ENCODE peak calls at places on chromosomes 2 and 18, in four cellular contexts. One of them, this sample, is unnamed.

GRCh38 chr2:153230977-153231376 is 247.6 kb downstream of the RPRM start:
- DNase-seq in left lung: no peak
- DNase-seq in choroid plexus epithelial cell: no peak
- DNase-seq in retinal pigment epithelial cell: no peak
- DNase-seq in this sample: no peak

GRCh38 chr2:85997016-85997970 is 108.4 kb downstream of the POLR1A start:
- DNase-seq in left lung: no peak
- DNase-seq in choroid plexus epithelial cell: peak; percentile 24
- DNase-seq in retinal pigment epithelial cell: no peak
- DNase-seq in this sample: no peak

GRCh38 chr2:30421551-30422436 is 25.3 kb upstream of the LCLAT1 start:
- DNase-seq in left lung: no peak
- DNase-seq in choroid plexus epithelial cell: peak; percentile 88
- DNase-seq in retinal pigment epithelial cell: no peak
- DNase-seq in this sample: no peak

GRCh38 chr2:211132586-211132985 is 576.2 kb downstream of the CPS1 start:
- DNase-seq in left lung: no peak
- DNase-seq in choroid plexus epithelial cell: peak; percentile 71
- DNase-seq in retinal pigment epithelial cell: no peak
- DNase-seq in this sample: no peak

GRCh38 chr2:201966691-201967388 is 66.8 kb upstream of the FZD7 start:
- DNase-seq in left lung: no peak
- DNase-seq in choroid plexus epithelial cell: no peak
- DNase-seq in retinal pigment epithelial cell: no peak
- DNase-seq in this sample: no peak

GRCh38 chr18:54390838-54391237 is 33.1 kb downstream of the C18orf54 start:
- DNase-seq in left lung: no peak
- DNase-seq in choroid plexus epithelial cell: peak; percentile 12
- DNase-seq in retinal pigment epithelial cell: no peak
- DNase-seq in this sample: no peak

GRCh38 chr2:199409705-199410104 is 48.0 kb downstream of the SATB2 start:
- DNase-seq in left lung: no peak
- DNase-seq in choroid plexus epithelial cell: peak; percentile 4
- DNase-seq in retinal pigment epithelial cell: no peak
- DNase-seq in this sample: no peak

GRCh38 chr2:27886322-27886721 is 3.9 kb downstream of the RBKS start:
- DNase-seq in left lung: no peak
- DNase-seq in choroid plexus epithelial cell: no peak
- DNase-seq in retinal pigment epithelial cell: no peak
- DNase-seq in this sample: no peak

GRCh38 chr2:217964658-217965161 is 38.1 kb downstream of the TNS1 start:
- DNase-seq in left lung: no peak
- DNase-seq in choroid plexus epithelial cell: no peak
- DNase-seq in retinal pigment epithelial cell: no peak
- DNase-seq in this sample: no peak

GRCh38 chr18:7921938-7922587 is 354.9 kb downstream of the PTPRM start:
- DNase-seq in left lung: no peak
- DNase-seq in choroid plexus epithelial cell: peak; percentile 75
- DNase-seq in retinal pigment epithelial cell: no peak
- DNase-seq in this sample: no peak

GRCh38 chr2:146295080-146295670 is 1549.7 kb upstream of the ACVR2A start:
- DNase-seq in left lung: no peak
- DNase-seq in choroid plexus epithelial cell: peak; percentile 20
- DNase-seq in retinal pigment epithelial cell: no peak
- DNase-seq in this sample: no peak
- H3K4me3 ChIP-seq in left lung: no peak overlapping the region
- H3K4me3 ChIP-seq in choroid plexus epithelial cell: no peak overlapping the region
- H3K4me3 ChIP-seq in retinal pigment epithelial cell: no peak overlapping the region
- H3K4me3 ChIP-seq in this sample: no peak overlapping the region

GRCh38 chr18:45839415-45840395 is 14.2 kb downstream of the SIGLEC15 start:
- DNase-seq in left lung: no peak
- DNase-seq in choroid plexus epithelial cell: peak; percentile 92
- DNase-seq in retinal pigment epithelial cell: peak; percentile 51
- DNase-seq in this sample: no peak
- TF ChIP-seq CTCF in left lung: peak; percentile 11
- TF ChIP-seq CTCF in choroid plexus epithelial cell: peak; percentile 96
- TF ChIP-seq CTCF in retinal pigment epithelial cell: peak; percentile 92
- TF ChIP-seq CTCF in this sample: peak; percentile 86

GRCh38 chr2:175175320-175175719 is 6.2 kb downstream of the ATP5MC3 start:
- DNase-seq in left lung: no peak
- DNase-seq in choroid plexus epithelial cell: no peak
- DNase-seq in retinal pigment epithelial cell: no peak
- DNase-seq in this sample: no peak
- H3K4me3 ChIP-seq in left lung: no peak overlapping the region
- H3K4me3 ChIP-seq in choroid plexus epithelial cell: no peak overlapping the region
- H3K4me3 ChIP-seq in retinal pigment epithelial cell: no peak overlapping the region
- H3K4me3 ChIP-seq in this sample: no peak overlapping the region

GRCh38 chr2:139034064-139034463 is 253.9 kb upstream of the NXPH2 start:
- DNase-seq in left lung: no peak
- DNase-seq in choroid plexus epithelial cell: no peak
- DNase-seq in retinal pigment epithelial cell: no peak
- DNase-seq in this sample: no peak

GRCh38 chr2:139033300-139033699 is 253.1 kb upstream of the NXPH2 start:
- DNase-seq in left lung: no peak
- DNase-seq in choroid plexus epithelial cell: peak; percentile 65
- DNase-seq in retinal pigment epithelial cell: peak; percentile 65
- DNase-seq in this sample: no peak

GRCh38 chr2:139031722-139032121 is 251.5 kb upstream of the NXPH2 start:
- DNase-seq in left lung: peak; percentile 33
- DNase-seq in choroid plexus epithelial cell: peak; percentile 28
- DNase-seq in retinal pigment epithelial cell: no peak
- DNase-seq in this sample: no peak
- TF ChIP-seq CTCF in left lung: no peak
- TF ChIP-seq CTCF in choroid plexus epithelial cell: peak; percentile 37
- TF ChIP-seq CTCF in retinal pigment epithelial cell: peak; percentile 35
- TF ChIP-seq CTCF in this sample: peak; percentile 65

GRCh38 chr18:62883937-62884735 is 168.8 kb downstream of the PHLPP1 start:
- DNase-seq in left lung: no peak
- DNase-seq in choroid plexus epithelial cell: no peak
- DNase-seq in retinal pigment epithelial cell: no peak
- DNase-seq in this sample: no peak

GRCh38 chr18:62881509-62882016 is 166.2 kb downstream of the PHLPP1 start:
- DNase-seq in left lung: no peak
- DNase-seq in choroid plexus epithelial cell: peak; percentile 97
- DNase-seq in retinal pigment epithelial cell: peak; percentile 76
- DNase-seq in this sample: peak; percentile 84

GRCh38 chr18:62880034-62880433 is 164.7 kb downstream of the PHLPP1 start:
- DNase-seq in left lung: no peak
- DNase-seq in choroid plexus epithelial cell: no peak
- DNase-seq in retinal pigment epithelial cell: no peak
- DNase-seq in this sample: no peak

GRCh38 chr18:62880673-62881364 is 165.5 kb downstream of the PHLPP1 start:
- DNase-seq in left lung: no peak
- DNase-seq in choroid plexus epithelial cell: no peak
- DNase-seq in retinal pigment epithelial cell: no peak
- DNase-seq in this sample: no peak

GRCh38 chr18:62885804-62886203 is 170.5 kb downstream of the PHLPP1 start:
- DNase-seq in left lung: no peak
- DNase-seq in choroid plexus epithelial cell: no peak
- DNase-seq in retinal pigment epithelial cell: no peak
- DNase-seq in this sample: no peak
- H3K4me3 ChIP-seq in left lung: no peak overlapping the region
- H3K4me3 ChIP-seq in choroid plexus epithelial cell: no peak overlapping the region
- H3K4me3 ChIP-seq in retinal pigment epithelial cell: no peak overlapping the region
- H3K4me3 ChIP-seq in this sample: no peak overlapping the region

GRCh38 chr2:55585451-55586079 is 31.9 kb downstream of the PPP4R3B start:
- DNase-seq in left lung: no peak
- DNase-seq in choroid plexus epithelial cell: peak; percentile 79
- DNase-seq in retinal pigment epithelial cell: peak; percentile 6
- DNase-seq in this sample: peak; percentile 31

GRCh38 chr2:55581875-55582547 is 35.4 kb downstream of the PPP4R3B start:
- DNase-seq in left lung: no peak
- DNase-seq in choroid plexus epithelial cell: no peak
- DNase-seq in retinal pigment epithelial cell: peak; percentile 70
- DNase-seq in this sample: peak; percentile 19

DNA sequence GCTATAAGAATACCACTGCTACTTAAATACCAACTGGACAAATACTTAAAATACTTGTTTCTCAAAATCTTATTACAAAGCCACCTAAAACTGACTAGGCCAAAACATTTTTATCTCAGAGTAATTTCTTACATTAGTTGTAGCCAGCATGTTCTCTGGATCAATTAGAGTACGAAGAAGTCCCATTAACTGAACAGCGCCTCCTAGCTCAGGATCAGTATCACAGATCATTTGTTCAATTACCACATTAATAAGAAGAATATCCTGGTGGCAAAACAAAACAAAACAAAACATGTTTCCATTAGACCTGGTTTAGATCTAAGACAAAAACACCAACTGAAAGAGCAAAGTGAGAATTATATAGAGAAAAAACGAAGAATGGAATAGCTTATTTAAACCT is 36.0 kb downstream of the PPP4R3B start:
- DNase-seq in left lung: no peak
- DNase-seq in choroid plexus epithelial cell: peak; percentile 19
- DNase-seq in retinal pigment epithelial cell: peak; percentile 61
- DNase-seq in this sample: no peak
- TF ChIP-seq CTCF in left lung: no peak
- TF ChIP-seq CTCF in choroid plexus epithelial cell: peak; percentile 45
- TF ChIP-seq CTCF in retinal pigment epithelial cell: peak; percentile 56
- TF ChIP-seq CTCF in this sample: peak; percentile 47

GRCh38 chr2:60331106-60331809 is 222.2 kb downstream of the BCL11A start:
- DNase-seq in left lung: no peak
- DNase-seq in choroid plexus epithelial cell: peak; percentile 13
- DNase-seq in retinal pigment epithelial cell: no peak
- DNase-seq in this sample: no peak
- H3K4me3 ChIP-seq in left lung: no peak overlapping the region
- H3K4me3 ChIP-seq in choroid plexus epithelial cell: no peak overlapping the region
- H3K4me3 ChIP-seq in retinal pigment epithelial cell: no peak overlapping the region
- H3K4me3 ChIP-seq in this sample: no peak overlapping the region

GRCh38 chr2:145277922-145278321 is 758.0 kb upstream of the ZEB2 start:
- DNase-seq in left lung: no peak
- DNase-seq in choroid plexus epithelial cell: peak; percentile 34
- DNase-seq in retinal pigment epithelial cell: no peak
- DNase-seq in this sample: peak; percentile 18
- TF ChIP-seq CTCF in left lung: no peak
- TF ChIP-seq CTCF in choroid plexus epithelial cell: no peak
- TF ChIP-seq CTCF in retinal pigment epithelial cell: no peak
- TF ChIP-seq CTCF in this sample: no peak

GRCh38 chr2:241308832-241309500 is 6.5 kb downstream of the HDLBP start:
- DNase-seq in left lung: no peak
- DNase-seq in choroid plexus epithelial cell: no peak
- DNase-seq in retinal pigment epithelial cell: no peak
- DNase-seq in this sample: no peak

GRCh38 chr2:241312082-241312481 is 3.4 kb downstream of the HDLBP start:
- DNase-seq in left lung: no peak
- DNase-seq in choroid plexus epithelial cell: peak; percentile 82
- DNase-seq in retinal pigment epithelial cell: no peak
- DNase-seq in this sample: no peak

GRCh38 chr2:241308267-241308666 is 7.2 kb downstream of the HDLBP start:
- DNase-seq in left lung: no peak
- DNase-seq in choroid plexus epithelial cell: peak; percentile 33
- DNase-seq in retinal pigment epithelial cell: peak; percentile 11
- DNase-seq in this sample: no peak

GRCh38 chr2:241309684-241310117 is 5.8 kb downstream of the HDLBP start:
- DNase-seq in left lung: no peak
- DNase-seq in choroid plexus epithelial cell: peak; percentile 54
- DNase-seq in retinal pigment epithelial cell: no peak
- DNase-seq in this sample: no peak

DNA sequence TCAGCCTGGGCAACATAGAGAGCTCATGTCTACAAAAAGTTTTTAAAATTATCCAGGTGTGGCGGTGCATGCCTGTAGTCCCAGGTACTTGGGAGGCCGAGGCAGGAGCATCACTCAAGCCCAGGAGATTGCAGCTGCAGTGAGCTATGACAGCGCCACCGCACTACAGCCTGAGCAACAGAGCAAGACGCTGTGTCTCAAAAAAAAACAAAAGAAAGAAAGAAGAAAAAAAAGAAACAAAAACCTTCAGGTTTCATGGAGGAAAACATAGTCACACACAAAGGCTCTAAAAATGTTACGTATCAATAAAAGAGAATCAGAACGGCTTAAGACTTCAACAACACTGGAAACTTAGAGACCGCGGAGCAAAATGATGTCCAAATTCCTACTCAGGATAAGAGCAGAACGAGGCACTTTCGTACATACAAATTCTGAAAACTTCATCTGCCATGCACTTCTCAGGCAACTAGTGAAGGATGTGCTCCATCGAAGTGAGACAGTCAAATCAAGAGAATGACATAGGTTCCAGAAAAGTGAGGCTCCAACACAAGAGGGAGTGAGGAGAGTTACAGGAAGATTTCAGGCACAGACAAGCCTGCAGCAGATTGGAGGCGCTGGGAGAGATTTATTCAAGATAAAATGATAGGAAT is 4.4 kb downstream of the HDLBP start:
- DNase-seq in left lung: no peak
- DNase-seq in choroid plexus epithelial cell: no peak
- DNase-seq in retinal pigment epithelial cell: no peak
- DNase-seq in this sample: no peak
- H3K4me3 ChIP-seq in left lung: no peak overlapping the region
- H3K4me3 ChIP-seq in choroid plexus epithelial cell: no peak overlapping the region
- H3K4me3 ChIP-seq in retinal pigment epithelial cell: no peak overlapping the region
- H3K4me3 ChIP-seq in this sample: no peak overlapping the region